ENCODE peak calls at places on chromosome 21, in four cellular contexts. One of them, this sample, is unnamed.

GRCh38 chr21:35664683-35665082 is 395.6 kb downstream of the SETD4 start:
- DNase-seq in H1: no peak
- DNase-seq in K562: no peak
- DNase-seq in GM12891: no peak
- DNase-seq in this sample: no peak

GRCh38 chr21:37412603-37413360 is 46.2 kb downstream of the DYRK1A start:
- DNase-seq in H1: no peak
- DNase-seq in GM12891: no peak
- DNase-seq in K562: no peak
- DNase-seq in this sample: no peak

GRCh38 chr21:21690068-21690665 is 692.0 kb downstream of the NCAM2 start:
- DNase-seq in H1: no peak
- DNase-seq in K562: no peak
- DNase-seq in GM12891: no peak
- DNase-seq in this sample: no peak

GRCh38 chr21:31140025-31140424 is 101.7 kb upstream of the KRTAP19-8 start:
- DNase-seq in GM12891: no peak
- DNase-seq in H1: no peak
- DNase-seq in K562: no peak
- DNase-seq in this sample: no peak

GRCh38 chr21:36584980-36585940 is 105.3 kb upstream of the CLDN14 start:
- DNase-seq in GM12891: no peak
- DNase-seq in H1: no peak
- DNase-seq in K562: no peak
- DNase-seq in this sample: no peak

GRCh38 chr21:46150491-46151121 is 4.8 kb downstream of the FTCD start:
- DNase-seq in GM12891: no peak
- DNase-seq in H1: no peak
- DNase-seq in K562: no peak
- DNase-seq in this sample: no peak

GRCh38 chr21:20443558-20444155 is 554.6 kb upstream of the NCAM2 start:
- DNase-seq in K562: peak; percentile 20
- DNase-seq in H1: no peak
- DNase-seq in GM12891: no peak
- DNase-seq in this sample: no peak

GRCh38 chr21:42237577-42237976 is 18.6 kb downstream of the ABCG1 start:
- DNase-seq in GM12891: no peak
- DNase-seq in K562: no peak
- DNase-seq in H1: no peak
- DNase-seq in this sample: no peak

GRCh38 chr21:42295845-42296244 is 19.4 kb downstream of the TFF3 start:
- DNase-seq in H1: no peak
- DNase-seq in GM12891: no peak
- DNase-seq in K562: no peak
- DNase-seq in this sample: no peak

GRCh38 chr21:45082715-45083114 is 8.3 kb downstream of the ADARB1 start:
- DNase-seq in H1: no peak
- DNase-seq in GM12891: no peak
- DNase-seq in K562: no peak
- DNase-seq in this sample: no peak
- TF ChIP-seq POLR2AphosphoS5 in H1: no peak
- TF ChIP-seq POLR2AphosphoS5 in GM12891: no peak
- TF ChIP-seq POLR2AphosphoS5 in K562: no peak
- TF ChIP-seq POLR2AphosphoS5 in this sample: no peak

DNA sequence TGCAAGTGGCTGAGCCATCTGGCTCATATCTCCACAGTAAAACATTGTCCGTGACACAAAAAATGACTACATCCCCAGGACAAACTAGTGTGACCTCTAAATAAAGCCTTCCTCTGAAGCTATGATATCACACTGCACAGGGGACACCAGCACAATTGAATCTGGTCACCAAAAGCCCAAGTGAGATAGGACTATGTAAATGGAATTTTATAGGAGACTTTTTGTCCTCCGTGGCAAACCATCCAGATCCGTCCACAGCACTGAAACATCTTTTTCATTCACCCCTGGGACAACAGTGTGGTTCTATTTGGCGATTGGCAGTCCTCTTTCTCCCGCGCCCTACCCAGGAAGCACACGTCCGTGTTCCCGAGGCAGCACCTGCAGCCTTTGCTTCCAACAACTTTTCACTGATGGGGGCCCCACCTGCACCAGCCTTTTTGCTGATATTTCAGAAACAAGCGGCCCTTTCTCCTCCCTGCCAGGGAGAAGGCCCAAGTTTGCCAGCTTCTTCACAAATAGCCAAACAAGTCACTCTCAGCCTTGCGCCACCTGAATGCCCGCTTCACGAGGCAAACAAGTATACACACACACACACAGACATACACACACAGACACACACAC is 47.4 kb downstream of the OLIG1 start:
- DNase-seq in H1: no peak
- DNase-seq in K562: no peak
- DNase-seq in GM12891: no peak
- DNase-seq in this sample: no peak
- TF ChIP-seq TAF1 in H1: no peak
- TF ChIP-seq TAF1 in K562: no peak
- TF ChIP-seq TAF1 in GM12891: no peak
- TF ChIP-seq TAF1 in this sample: no peak

GRCh38 chr21:16330340-16331319 is 600.8 kb downstream of the USP25 start:
- DNase-seq in GM12891: no peak
- DNase-seq in H1: no peak
- DNase-seq in K562: no peak
- DNase-seq in this sample: no peak
- TF ChIP-seq POLR2AphosphoS5 in GM12891: no peak
- TF ChIP-seq POLR2AphosphoS5 in H1: no peak
- TF ChIP-seq POLR2AphosphoS5 in K562: no peak
- TF ChIP-seq POLR2AphosphoS5 in this sample: no peak

DNA sequence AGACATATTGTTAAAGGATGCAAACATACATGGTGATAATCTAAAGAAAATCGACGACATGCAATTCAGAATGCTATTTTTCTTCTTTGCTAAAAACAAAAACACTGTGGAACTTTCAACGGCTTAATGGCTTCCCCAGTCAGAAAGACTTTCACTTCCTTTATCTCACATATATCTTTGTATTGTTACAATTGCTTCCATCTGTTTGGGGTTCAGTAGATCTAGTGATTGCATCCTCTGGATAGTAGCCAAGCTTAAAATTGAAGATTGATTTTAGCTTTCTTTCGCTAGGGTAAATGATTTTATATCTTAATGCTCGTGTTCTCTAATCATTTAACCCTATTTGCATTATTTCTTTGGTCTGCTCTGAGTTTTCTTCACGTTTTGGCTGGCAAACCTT is 31.8 kb upstream of the ADAMTS1 start:
- DNase-seq in K562: no peak
- DNase-seq in H1: no peak
- DNase-seq in GM12891: no peak
- DNase-seq in this sample: no peak
- TF ChIP-seq TAF1 in K562: no peak
- TF ChIP-seq TAF1 in H1: no peak
- TF ChIP-seq TAF1 in GM12891: no peak
- TF ChIP-seq TAF1 in this sample: no peak

GRCh38 chr21:26842976-26843911 is 2.0 kb downstream of the ADAMTS1 start:
- DNase-seq in H1: peak; percentile 81
- DNase-seq in GM12891: no peak
- DNase-seq in K562: no peak
- DNase-seq in this sample: no peak
- TF ChIP-seq POLR2AphosphoS5 in H1: peak; percentile 91
- TF ChIP-seq POLR2AphosphoS5 in GM12891: no peak
- TF ChIP-seq POLR2AphosphoS5 in K562: no peak
- TF ChIP-seq POLR2AphosphoS5 in this sample: no peak

DNA sequence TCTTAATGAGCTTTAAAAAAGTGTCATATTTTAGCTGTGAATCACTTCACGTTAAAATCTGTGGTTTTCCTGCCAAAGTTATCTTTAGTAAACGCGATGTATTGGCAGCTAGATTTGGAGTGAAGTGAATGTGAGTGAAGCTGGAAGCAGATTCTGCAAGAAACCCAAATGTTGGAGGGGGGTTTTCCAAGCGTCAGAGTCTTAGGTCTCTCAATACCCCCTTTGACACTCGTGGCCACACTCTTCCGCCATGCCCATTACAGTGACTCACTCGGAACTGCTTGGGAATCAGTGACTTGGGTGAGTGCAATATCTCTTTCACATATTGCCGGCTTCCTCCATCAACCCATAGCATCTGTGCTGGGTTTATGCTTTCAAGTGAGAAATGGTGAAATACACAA is 17.5 kb downstream of the B3GALT5 start:
- DNase-seq in H1: no peak
- DNase-seq in K562: no peak
- DNase-seq in GM12891: no peak
- DNase-seq in this sample: no peak
- TF ChIP-seq TAF1 in H1: no peak
- TF ChIP-seq TAF1 in K562: no peak
- TF ChIP-seq TAF1 in GM12891: no peak
- TF ChIP-seq TAF1 in this sample: no peak